ENCODE peak calls at places on chromosomes 1 and 21, in six cellular contexts. One of them, this sample, is unnamed.

GRCh38 chr1:67647036-67647798 is 37.8 kb upstream of the GADD45A start:
- DNase-seq in H1: no peak
- DNase-seq in GM12878: no peak
- DNase-seq in HepG2: no peak
- DNase-seq in GM12891: no peak
- DNase-seq in K562: no peak
- DNase-seq in this sample: no peak

GRCh38 chr1:24263211-24263610 is 55.9 kb upstream of the GRHL3 start:
- DNase-seq in GM12891: no peak
- DNase-seq in H1: no peak
- DNase-seq in HepG2: peak; percentile 20
- DNase-seq in K562: no peak
- DNase-seq in GM12878: no peak
- DNase-seq in this sample: no peak

GRCh38 chr1:201859424-201859823 is 29.3 kb upstream of the SHISA4 start:
- DNase-seq in H1: no peak
- DNase-seq in HepG2: no peak
- DNase-seq in GM12891: no peak
- DNase-seq in GM12878: no peak
- DNase-seq in K562: no peak
- DNase-seq in this sample: no peak

GRCh38 chr1:67162954-67163353 is 3.3 kb upstream of the IL23R start:
- DNase-seq in H1: no peak
- DNase-seq in HepG2: peak; percentile 6
- DNase-seq in GM12878: no peak
- DNase-seq in K562: no peak
- DNase-seq in GM12891: no peak
- DNase-seq in this sample: no peak

GRCh38 chr1:12083766-12084165 is 20.7 kb downstream of the TNFRSF8 start:
- DNase-seq in GM12878: no peak
- DNase-seq in H1: no peak
- DNase-seq in GM12891: no peak
- DNase-seq in HepG2: no peak
- DNase-seq in K562: no peak
- DNase-seq in this sample: no peak

GRCh38 chr21:38766987-38767722 is 38.6 kb upstream of the ETS2 start:
- DNase-seq in H1: no peak
- DNase-seq in K562: no peak
- DNase-seq in GM12891: peak; percentile 55
- DNase-seq in HepG2: peak; percentile 20
- DNase-seq in GM12878: peak; percentile 96
- DNase-seq in this sample: peak; percentile 44

GRCh38 chr1:33029921-33030320 is 6.8 kb downstream of the AK2 start:
- DNase-seq in GM12891: no peak
- DNase-seq in H1: no peak
- DNase-seq in K562: no peak
- DNase-seq in HepG2: no peak
- DNase-seq in GM12878: no peak
- DNase-seq in this sample: no peak

GRCh38 chr1:153728305-153729066 is 636 bp downstream of the INTS3 start:
- DNase-seq in H1: peak; percentile 78
- DNase-seq in GM12878: no peak
- DNase-seq in K562: peak; percentile 36
- DNase-seq in HepG2: peak; percentile 49
- DNase-seq in GM12891: no peak
- DNase-seq in this sample: no peak

GRCh38 chr1:222996307-222996983 is 146.6 kb downstream of the TLR5 start:
- DNase-seq in H1: no peak
- DNase-seq in GM12891: no peak
- DNase-seq in K562: no peak
- DNase-seq in GM12878: no peak
- DNase-seq in HepG2: no peak
- DNase-seq in this sample: no peak

GRCh38 chr1:201937624-201938212 is 8.6 kb downstream of the LMOD1 start:
- DNase-seq in HepG2: no peak
- DNase-seq in H1: no peak
- DNase-seq in GM12878: no peak
- DNase-seq in K562: no peak
- DNase-seq in GM12891: no peak
- DNase-seq in this sample: no peak

GRCh38 chr1:184329962-184330868 is 56.6 kb upstream of the C1orf21 start:
- DNase-seq in HepG2: no peak
- DNase-seq in K562: no peak
- DNase-seq in GM12878: no peak
- DNase-seq in GM12891: no peak
- DNase-seq in H1: no peak
- DNase-seq in this sample: no peak

GRCh38 chr1:193676996-193677569 is 490.7 kb upstream of the B3GALT2 start:
- DNase-seq in H1: no peak
- DNase-seq in HepG2: no peak
- DNase-seq in GM12891: no peak
- DNase-seq in K562: no peak
- DNase-seq in GM12878: no peak
- DNase-seq in this sample: no peak

GRCh38 chr1:246566808-246567154 is 525 bp downstream of the CNST start:
- DNase-seq in HepG2: no peak
- DNase-seq in H1: no peak
- DNase-seq in GM12878: no peak
- DNase-seq in GM12891: no peak
- DNase-seq in K562: peak; percentile 83
- DNase-seq in this sample: peak; percentile 34

GRCh38 chr1:157147906-157148717 is 9.9 kb upstream of the ETV3 start:
- DNase-seq in HepG2: no peak
- DNase-seq in GM12878: no peak
- DNase-seq in K562: peak; percentile 24
- DNase-seq in H1: no peak
- DNase-seq in GM12891: no peak
- DNase-seq in this sample: no peak

GRCh38 chr1:35883681-35884155 is 709 bp downstream of the AGO1 start:
- DNase-seq in GM12878: no peak
- DNase-seq in H1: peak; percentile 90
- DNase-seq in GM12891: peak; percentile 36
- DNase-seq in K562: peak; percentile 87
- DNase-seq in HepG2: peak; percentile 23
- DNase-seq in this sample: peak; percentile 48

GRCh38 chr1:170415734-170416372 is 116.1 kb upstream of the GORAB start:
- DNase-seq in GM12878: no peak
- DNase-seq in GM12891: no peak
- DNase-seq in H1: no peak
- DNase-seq in K562: no peak
- DNase-seq in HepG2: no peak
- DNase-seq in this sample: no peak

GRCh38 chr1:68279846-68280245 is 47.5 kb upstream of the WLS start:
- DNase-seq in K562: no peak
- DNase-seq in GM12891: no peak
- DNase-seq in GM12878: no peak
- DNase-seq in HepG2: no peak
- DNase-seq in H1: no peak
- DNase-seq in this sample: no peak

GRCh38 chr1:199067483-199067882 is 428.6 kb downstream of the PTPRC start:
- DNase-seq in GM12891: no peak
- DNase-seq in H1: no peak
- DNase-seq in K562: no peak
- DNase-seq in GM12878: no peak
- DNase-seq in HepG2: no peak
- DNase-seq in this sample: no peak

GRCh38 chr1:199073166-199073565 is 434.3 kb downstream of the PTPRC start:
- DNase-seq in GM12891: no peak
- DNase-seq in H1: no peak
- DNase-seq in HepG2: no peak
- DNase-seq in K562: no peak
- DNase-seq in GM12878: no peak
- DNase-seq in this sample: no peak

GRCh38 chr1:199075792-199076191 is 437.0 kb downstream of the PTPRC start:
- DNase-seq in GM12891: no peak
- DNase-seq in H1: no peak
- DNase-seq in HepG2: no peak
- DNase-seq in K562: no peak
- DNase-seq in GM12878: no peak
- DNase-seq in this sample: no peak

DNA sequence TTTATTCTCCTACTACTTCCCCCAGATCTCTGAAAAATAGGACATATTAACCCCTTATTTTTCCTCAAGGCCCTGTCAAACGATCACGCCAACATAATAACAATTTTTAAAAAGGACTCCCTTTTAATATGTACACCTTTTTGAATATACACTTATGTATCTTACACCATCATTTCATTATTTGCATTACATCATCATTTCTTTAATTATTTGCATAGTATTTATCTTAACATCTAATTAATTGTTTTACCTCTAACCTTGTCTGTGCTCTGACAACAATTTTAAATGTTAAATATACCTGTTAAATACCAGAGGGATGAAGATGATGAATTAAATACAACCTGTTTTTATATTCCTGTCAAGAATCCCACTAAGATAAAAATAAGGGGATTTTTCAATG is 432.2 kb downstream of the PTPRC start:
- DNase-seq in K562: no peak
- DNase-seq in HepG2: no peak
- DNase-seq in H1: no peak
- DNase-seq in GM12891: no peak
- DNase-seq in GM12878: no peak
- DNase-seq in this sample: no peak
- TF ChIP-seq TAF1 in K562: no peak
- TF ChIP-seq TAF1 in HepG2: no peak
- TF ChIP-seq TAF1 in H1: no peak
- TF ChIP-seq TAF1 in GM12891: no peak
- TF ChIP-seq TAF1 in GM12878: no peak
- TF ChIP-seq TAF1 in this sample: no peak

GRCh38 chr1:9303916-9304315 is 11.2 kb downstream of the SPSB1 start:
- DNase-seq in H1: no peak
- DNase-seq in K562: no peak
- DNase-seq in GM12891: no peak
- DNase-seq in GM12878: no peak
- DNase-seq in HepG2: no peak
- DNase-seq in this sample: no peak

GRCh38 chr1:9300623-9301022 is 7.9 kb downstream of the SPSB1 start:
- DNase-seq in K562: no peak
- DNase-seq in H1: no peak
- DNase-seq in GM12878: no peak
- DNase-seq in HepG2: no peak
- DNase-seq in GM12891: no peak
- DNase-seq in this sample: no peak

GRCh38 chr1:9306006-9306405 is 13.3 kb downstream of the SPSB1 start:
- DNase-seq in GM12891: no peak
- DNase-seq in HepG2: no peak
- DNase-seq in H1: no peak
- DNase-seq in K562: no peak
- DNase-seq in GM12878: no peak
- DNase-seq in this sample: no peak

GRCh38 chr1:9305216-9305615 is 12.5 kb downstream of the SPSB1 start:
- DNase-seq in GM12891: no peak
- DNase-seq in K562: no peak
- DNase-seq in GM12878: no peak
- DNase-seq in H1: no peak
- DNase-seq in HepG2: no peak
- DNase-seq in this sample: no peak

DNA sequence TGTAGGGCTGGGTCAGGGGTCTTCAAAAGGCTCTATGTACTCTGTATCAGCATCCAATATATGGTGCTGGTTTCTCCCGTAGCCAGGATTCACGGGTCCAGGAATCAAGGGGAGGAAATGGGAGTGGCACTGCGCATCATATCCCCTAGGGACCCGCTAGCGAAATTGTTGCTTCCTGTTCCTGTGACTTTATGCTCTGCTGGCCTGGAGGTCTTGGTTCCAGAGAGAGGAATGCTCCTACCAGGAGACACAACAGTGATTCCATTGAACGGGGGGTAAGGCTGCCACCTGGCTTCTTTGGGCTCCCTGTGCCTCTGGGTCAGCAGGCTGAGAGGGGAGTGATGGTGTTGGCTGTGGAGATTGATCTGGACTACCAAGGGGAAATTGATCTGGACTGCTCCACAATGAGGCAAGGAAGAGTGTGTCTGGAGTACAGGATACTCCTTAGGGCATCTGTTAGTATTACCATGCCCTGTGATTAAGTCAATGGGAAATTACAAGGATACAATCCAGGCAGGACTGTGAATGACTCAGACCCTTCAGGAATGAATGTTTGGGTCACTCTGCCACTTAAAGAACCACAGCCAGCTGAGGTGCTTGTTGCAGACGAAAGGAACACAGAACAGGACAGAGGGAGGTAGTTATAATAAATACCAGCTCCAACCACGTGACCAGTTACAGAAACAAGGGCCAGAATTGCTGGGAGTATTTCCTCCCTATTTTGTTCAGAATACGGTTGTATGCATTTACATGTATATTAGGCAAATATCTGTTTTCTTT is 10.2 kb downstream of the SPSB1 start:
- DNase-seq in H1: no peak
- DNase-seq in K562: no peak
- DNase-seq in HepG2: no peak
- DNase-seq in GM12891: no peak
- DNase-seq in GM12878: no peak
- DNase-seq in this sample: no peak
- TF ChIP-seq POLR2AphosphoS5 in H1: no peak
- TF ChIP-seq POLR2AphosphoS5 in K562: no peak
- TF ChIP-seq POLR2AphosphoS5 in HepG2: no peak
- TF ChIP-seq POLR2AphosphoS5 in GM12891: no peak
- TF ChIP-seq POLR2AphosphoS5 in GM12878: no peak
- TF ChIP-seq POLR2AphosphoS5 in this sample: no peak

DNA sequence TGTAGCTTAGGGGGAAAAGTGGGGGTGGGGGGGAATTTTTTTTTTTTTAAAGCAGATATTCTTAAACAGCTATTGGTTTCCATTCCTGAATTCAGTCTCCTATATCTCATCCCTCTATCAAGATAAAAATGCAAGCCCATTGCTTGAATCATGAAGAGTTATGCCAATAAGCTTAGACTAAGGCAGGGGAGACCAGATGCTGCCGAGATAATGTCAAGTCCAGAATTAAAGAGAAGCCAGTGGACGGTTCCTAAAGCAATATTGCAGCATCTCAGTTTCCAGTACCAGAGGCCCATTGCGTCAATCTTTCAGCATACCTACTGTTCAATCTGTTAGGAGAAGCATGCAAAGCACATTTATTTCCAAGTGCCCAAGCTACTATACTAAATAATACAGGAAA is 309.4 kb downstream of the BARHL2 start:
- DNase-seq in GM12878: no peak
- DNase-seq in GM12891: no peak
- DNase-seq in H1: no peak
- DNase-seq in HepG2: no peak
- DNase-seq in K562: no peak
- DNase-seq in this sample: no peak
- TF ChIP-seq POLR2A in GM12878: no peak
- TF ChIP-seq POLR2A in GM12891: no peak
- TF ChIP-seq POLR2A in H1: no peak
- TF ChIP-seq POLR2A in HepG2: no peak
- TF ChIP-seq POLR2A in K562: no peak
- TF ChIP-seq POLR2A in this sample: no peak

DNA sequence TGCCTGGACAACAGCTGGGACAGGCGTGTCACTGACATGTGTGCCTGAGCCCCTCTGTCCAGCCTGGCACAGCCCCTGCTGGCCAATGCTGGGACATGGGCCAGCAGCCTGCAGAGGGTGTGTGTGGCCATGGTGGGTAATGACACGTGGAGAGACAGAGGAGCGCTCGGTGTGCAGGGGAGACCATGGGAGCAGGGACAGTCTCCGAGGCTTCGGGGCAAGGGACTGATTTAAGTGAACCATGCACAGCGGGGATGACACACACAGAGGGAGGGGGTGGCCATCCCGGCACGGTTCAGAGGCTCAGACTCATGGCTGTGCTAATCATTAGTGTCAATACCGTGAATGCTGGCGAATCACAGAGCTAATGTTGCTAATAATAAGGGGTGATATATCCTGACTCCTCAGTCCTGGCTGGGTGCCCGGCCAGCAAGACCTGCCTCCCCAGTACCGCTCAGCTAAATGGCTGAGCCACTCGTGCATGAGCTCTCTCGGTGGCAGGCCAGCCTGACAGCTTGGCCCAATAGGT is 41.6 kb downstream of the IGSF21 start:
- DNase-seq in HepG2: peak; percentile 9
- DNase-seq in K562: no peak
- DNase-seq in H1: no peak
- DNase-seq in GM12878: no peak
- DNase-seq in GM12891: no peak
- DNase-seq in this sample: no peak
- TF ChIP-seq TAF1 in HepG2: no peak
- TF ChIP-seq TAF1 in K562: no peak
- TF ChIP-seq TAF1 in H1: no peak
- TF ChIP-seq TAF1 in GM12878: no peak
- TF ChIP-seq TAF1 in GM12891: no peak
- TF ChIP-seq TAF1 in this sample: no peak

This sample was measured in GM12892.